ENCODE peak calls at places on chromosomes 5 and 9, in four cellular contexts. A is PC-3, G is OCI-LY7, W is MCF 10A. H is an unnamed sample.

GRCh38 chr5:172065431-172066065 is 59.1 kb upstream of the FBXW11 start:
- DNase-seq in W (peak), A (no peak), G (no peak), H (no peak)

GRCh38 chr5:123610665-123611406 is 98.9 kb downstream of the CSNK1G3 start:
- DNase-seq in W (peak), G (peak), A (peak), H (peak)

GRCh38 chr5:137954131-137954879 is 65.0 kb downstream of the PKD2L2 start:
- DNase-seq in A (peak), G (no peak), W (peak), H (no peak)

GRCh38 chr5:132475531-132475930 is 15.0 kb downstream of the IRF1 start:
- DNase-seq in W (no peak), A (no peak), G (no peak), H (no peak)

GRCh38 chr9:15618540-15619331 is 65.9 kb downstream of the CCDC171 start:
- DNase-seq in A (no peak), W (no peak), G (no peak), H (no peak)

GRCh38 chr9:93107151-93107824 is 11.3 kb downstream of the CARD19 start:
- DNase-seq in G (no peak), A (no peak), W (no peak), H (no peak)

GRCh38 chr5:66540078-66540477 is 56.1 kb upstream of the MAST4 start:
- DNase-seq in G (no peak), A (no peak), W (peak), H (no peak)

GRCh38 chr5:137933491-137933911 is 44.2 kb downstream of the PKD2L2 start:
- DNase-seq in W (no peak), A (no peak), G (no peak), H (peak)

GRCh38 chr5:139657363-139658321 is 9.5 kb downstream of the CXXC5 start:
- DNase-seq in W (no peak), A (no peak), G (no peak), H (no peak)

GRCh38 chr9:95556521-95556920 is 39.8 kb upstream of the PTCH1 start:
- DNase-seq in A (no peak), W (no peak), G (no peak), H (no peak)

GRCh38 chr5:64331597-64332277 is 166.1 kb downstream of the RNF180 start:
- DNase-seq in W (no peak), G (no peak), A (no peak), H (no peak)

GRCh38 chr5:178293400-178293799 is 60.8 kb upstream of the PHYKPL start:
- DNase-seq in A (no peak), W (no peak), G (no peak), H (no peak)

GRCh38 chr5:129904102-129904666 is at the start of gene CHSY3:
- DNase-seq in G (no peak), A (peak), W (peak), H (peak)

GRCh38 chr5:138352722-138353549 is 451 bp downstream of the KDM3B start:
- DNase-seq in G (peak), A (peak), W (peak), H (peak)

GRCh38 chr9:90107021-90107771 is 502.4 kb downstream of the GADD45G start:
- DNase-seq in W (peak), A (peak), G (no peak), H (no peak)

GRCh38 chr5:106474066-106474465 is 1196.7 kb downstream of the EFNA5 start:
- DNase-seq in G (no peak), A (no peak), W (no peak), H (no peak)

GRCh38 chr9:135256568-135257354 is 169.3 kb downstream of the OLFM1 start:
- DNase-seq in W (no peak), A (no peak), G (no peak), H (no peak)

GRCh38 chr5:16987776-16988175 is 51.7 kb upstream of the MYO10 start:
- DNase-seq in W (no peak), A (no peak), G (no peak), H (no peak)

GRCh38 chr5:178348356-178349146 is 115.9 kb upstream of the PHYKPL start:
- DNase-seq in W (no peak), A (no peak), G (no peak), H (no peak)

GRCh38 chr9:81902601-81903000 is 25.6 kb upstream of the SPATA31D4 start:
- DNase-seq in A (peak), G (no peak), W (peak), H (no peak)

GRCh38 chr5:150188146-150188842 is 1.6 kb upstream of the SLC6A7 start:
- DNase-seq in A (no peak), W (no peak), G (no peak), H (no peak)

DNA sequence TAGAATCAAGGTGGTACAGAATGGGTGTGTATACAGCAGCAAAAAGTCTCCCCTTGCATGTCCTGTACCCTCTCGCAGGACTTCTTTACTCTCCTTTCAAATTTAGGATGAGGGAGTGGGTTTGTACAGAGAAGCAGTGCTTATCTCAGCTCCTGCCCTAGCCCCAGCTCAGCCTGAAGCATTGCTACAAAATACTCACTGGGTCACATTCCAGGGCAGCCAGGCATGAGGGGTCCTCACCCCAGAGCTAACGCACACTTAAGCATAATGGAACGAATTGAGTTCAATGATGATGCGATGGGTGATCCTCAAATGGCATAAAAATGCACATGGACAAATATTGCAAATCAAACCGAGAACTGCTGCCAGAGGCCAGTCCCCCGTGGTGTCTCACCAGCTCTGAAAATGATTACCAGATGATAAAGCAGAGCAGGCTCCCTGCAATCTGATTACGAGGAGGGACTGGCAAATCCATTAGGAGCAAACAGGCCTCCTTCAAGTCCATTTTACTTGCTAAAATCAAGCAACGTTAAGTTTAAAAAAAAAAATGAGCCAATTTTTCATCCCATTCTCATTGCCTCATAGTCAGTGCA is 231.6 kb upstream of the TAS2R1 start:
- DNase-seq in W (no peak), G (no peak), A (no peak), H (peak)
- TF ChIP-seq CTCF in W (no peak), G (no peak), A (no peak), H (no peak)

GRCh38 chr9:2180171-2180570 is 165.0 kb downstream of the SMARCA2 start:
- DNase-seq in G (no peak), A (no peak), W (no peak), H (no peak)

GRCh38 chr9:2180704-2181103 is 165.6 kb downstream of the SMARCA2 start:
- DNase-seq in G (no peak), A (no peak), W (no peak), H (no peak)

GRCh38 chr9:2179557-2179956 is 164.4 kb downstream of the SMARCA2 start:
- DNase-seq in A (no peak), G (peak), W (peak), H (no peak)

GRCh38 chr9:2178034-2178734 is 163.0 kb downstream of the SMARCA2 start:
- DNase-seq in W (no peak), G (no peak), A (no peak), H (no peak)

GRCh38 chr9:2181794-2182193 is 166.6 kb downstream of the SMARCA2 start:
- DNase-seq in A (peak), G (peak), W (peak), H (peak)
- TF ChIP-seq CTCF in A (peak), G (peak), W (peak), H (peak)

GRCh38 chr5:134288610-134289009 is 62.7 kb upstream of the PPP2CA start:
- DNase-seq in G (no peak), A (no peak), W (no peak), H (no peak)

GRCh38 chr5:134289509-134290113 is 63.7 kb upstream of the PPP2CA start:
- DNase-seq in G (peak), W (peak), A (peak), H (peak)

GRCh38 chr5:134290443-134290842 is 64.6 kb upstream of the PPP2CA start:
- DNase-seq in G (no peak), W (no peak), A (no peak), H (no peak)
- TF ChIP-seq CTCF in G (no peak), W (no peak), A (no peak), H (no peak)

GRCh38 chr9:127108182-127108876 is 14.1 kb downstream of the ANGPTL2 start:
- DNase-seq in W (no peak), A (no peak), G (no peak), H (no peak)
- TF ChIP-seq CTCF in W (no peak), A (no peak), G (no peak), H (no peak)

GRCh38 chr9:19457694-19458009 is 48.8 kb downstream of the ACER2 start:
- DNase-seq in G (no peak), W (no peak), A (no peak), H (no peak)
- TF ChIP-seq CTCF in G (no peak), W (no peak), A (no peak), H (no peak)